ENCODE peak calls at places on chromosomes 12 and 14, in four cellular contexts. C is T-helper 9 cell, L is NCI-H1417 treated with DMSO at 0.1 percent for 48 hours, N is iPS DF 19.7. O is an unnamed sample.

GRCh38 chr12:19584734-19585133 is 145.4 kb downstream of the AEBP2 start:
- DNase-seq in C (no peak), L (no peak), N (no peak), O (no peak)

GRCh38 chr14:89294872-89295271 is 122.2 kb downstream of the FOXN3 start:
- DNase-seq in C (no peak), L (no peak), N (no peak), O (no peak)

GRCh38 chr12:112007945-112008344 is 5.0 kb downstream of the TMEM116 start:
- DNase-seq in C (no peak), L (no peak), N (no peak), O (no peak)

GRCh38 chr12:55965240-55965639 is 602 bp downstream of the PMEL start:
- DNase-seq in C (no peak), L (no peak), N (no peak), O (no peak)

GRCh38 chr12:121033625-121034349 is 5.3 kb downstream of the OASL start:
- DNase-seq in C (peak; percentile 40), L (no peak), N (no peak), O (no peak)

GRCh38 chr12:70644836-70645235 is 7.6 kb upstream of the PTPRB start:
- DNase-seq in C (no peak), L (no peak), N (no peak), O (no peak)

GRCh38 chr14:59629384-59630158 is 53.0 kb upstream of the CCDC175 start:
- DNase-seq in C (no peak), L (no peak), N (no peak), O (peak; percentile 70)

GRCh38 chr12:76024942-76025600 is 6.5 kb downstream of the PHLDA1 start:
- DNase-seq in C (no peak), L (no peak), N (no peak), O (no peak)

GRCh38 chr12:100138048-100138907 is 4.4 kb downstream of the BLTP3B start:
- DNase-seq in C (no peak), L (no peak), N (no peak), O (no peak)

GRCh38 chr14:76500011-76500410 is 124.1 kb downstream of the ESRRB start:
- DNase-seq in C (no peak), L (no peak), N (no peak), O (no peak)

GRCh38 chr12:123761841-123762714 is at the start of gene DNAH10:
- DNase-seq in C (no peak), L (no peak), N (peak; percentile 15), O (peak; percentile 77)

GRCh38 chr12:43444940-43445564 is 107.0 kb downstream of the ADAMTS20 start:
- DNase-seq in C (peak; percentile 28), L (peak; percentile 7), N (peak; percentile 5), O (peak; percentile 55)

GRCh38 chr12:105453306-105453705 is 122.8 kb downstream of the C12orf75 start:
- DNase-seq in C (no peak), L (no peak), N (no peak), O (no peak)

GRCh38 chr12:103751171-103751570 is 89.9 kb downstream of the NT5DC3 start:
- DNase-seq in C (no peak), L (no peak), N (no peak), O (no peak)

GRCh38 chr12:93742086-93742934 is 65.1 kb downstream of the CRADD start:
- DNase-seq in C (peak; percentile 38), L (peak; percentile 67), N (peak; percentile 93), O (peak; percentile 30)

GRCh38 chr12:62785941-62786559 is 148.9 kb downstream of the PPM1H start:
- DNase-seq in C (no peak), L (no peak), N (no peak), O (no peak)

GRCh38 chr12:9122166-9122609 is 6.5 kb upstream of the A2M start:
- DNase-seq in C (no peak), L (no peak), N (no peak), O (no peak)

O was measured in NCI-H1105.